ENCODE peak calls at places on chromosome 1, in seven cellular contexts. P is esophagus muscularis mucosa, G is A549, A is HepG2, N is transverse colon, V is HCT116, H is IMR-90. X is an unnamed sample.

GRCh38 chr1:203038217-203038741 is 12.0 kb downstream of the PPFIA4 start:
- DNase-seq in P (no peak), G (peak; percentile 45), A (no peak), N (peak; percentile 18), V (no peak), H (peak; percentile 78), X (peak; percentile 65)

GRCh38 chr1:229221106-229222019 is 49.5 kb upstream of the RAB4A start:
- DNase-seq in P (no peak), G (peak; percentile 53), A (peak; percentile 98), N (peak; percentile 59), V (no peak), H (peak; percentile 36), X (peak; percentile 83)

GRCh38 chr1:187763976-187764375 is 935.2 kb downstream of the PLA2G4A start:
- DNase-seq in P (no peak), G (no peak), A (no peak), N (no peak), V (no peak), H (peak; percentile 15), X (no peak)

GRCh38 chr1:18926315-18927081 is 24.1 kb upstream of the ALDH4A1 start:
- DNase-seq in P (no peak), G (peak; percentile 84), A (no peak), N (peak; percentile 70), V (peak; percentile 93), H (peak; percentile 96), X (no peak)

GRCh38 chr1:72037745-72038343 is 244.5 kb downstream of the NEGR1 start:
- DNase-seq in P (no peak), G (no peak), A (peak; percentile 25), N (peak; percentile 32), V (peak; percentile 4), H (peak; percentile 49), X (peak; percentile 43)

GRCh38 chr1:225875044-225875822 is 6.9 kb downstream of the TMEM63A start:
- DNase-seq in P (no peak), G (no peak), A (no peak), N (peak; percentile 78), V (peak; percentile 82), H (no peak), X (peak; percentile 75)

GRCh38 chr1:2355408-2356261 is 35.7 kb downstream of the MORN1 start:
- DNase-seq in P (no peak), G (no peak), A (no peak), N (no peak), V (no peak), H (no peak), X (no peak)

GRCh38 chr1:186113454-186113853 is 261.6 kb downstream of the TPR start:
- DNase-seq in P (no peak), G (no peak), A (no peak), N (no peak), V (no peak), H (no peak), X (no peak)

GRCh38 chr1:209672705-209673630 is 2.2 kb upstream of the G0S2 start:
- DNase-seq in P (no peak), G (no peak), A (no peak), N (no peak), V (no peak), H (no peak), X (no peak)

GRCh38 chr1:39129514-39129913 is 75.0 kb upstream of the MACF1 start:
- DNase-seq in P (no peak), G (no peak), A (no peak), N (no peak), V (no peak), H (peak; percentile 58), X (no peak)
- TF ChIP-seq CTCF in P (peak; percentile 47), G (peak; percentile 38), A (peak; percentile 20), N (no peak), V (peak; percentile 30), H (peak; percentile 53), X (no peak)

DNA sequence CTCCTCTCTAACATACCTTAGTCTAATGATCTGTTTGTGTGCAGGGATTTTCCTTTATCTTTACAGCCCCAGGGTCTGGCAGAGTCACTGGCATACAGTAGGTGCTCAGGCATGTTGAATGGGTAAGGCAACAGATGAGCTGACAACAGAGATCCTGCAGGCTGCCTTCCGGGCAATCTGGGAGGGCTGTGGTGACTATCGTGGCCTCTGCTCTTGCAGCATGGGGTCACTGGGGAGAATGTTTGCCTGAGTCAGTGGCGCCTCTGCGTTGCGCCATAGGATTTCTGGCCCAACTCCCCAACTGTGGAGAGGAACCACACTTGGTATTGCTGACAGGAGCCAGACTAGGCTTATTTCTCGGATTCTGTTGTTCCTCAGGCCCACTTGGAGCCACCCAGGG is 93.8 kb downstream of the LAMC2 start:
- DNase-seq in P (no peak), G (no peak), A (peak; percentile 9), N (peak; percentile 32), V (no peak), H (peak; percentile 88), X (no peak)
- TF ChIP-seq POLR2A in P (no peak), G (no peak), A (no peak), N (no peak), V (no peak), H (no peak), X (no peak)

DNA sequence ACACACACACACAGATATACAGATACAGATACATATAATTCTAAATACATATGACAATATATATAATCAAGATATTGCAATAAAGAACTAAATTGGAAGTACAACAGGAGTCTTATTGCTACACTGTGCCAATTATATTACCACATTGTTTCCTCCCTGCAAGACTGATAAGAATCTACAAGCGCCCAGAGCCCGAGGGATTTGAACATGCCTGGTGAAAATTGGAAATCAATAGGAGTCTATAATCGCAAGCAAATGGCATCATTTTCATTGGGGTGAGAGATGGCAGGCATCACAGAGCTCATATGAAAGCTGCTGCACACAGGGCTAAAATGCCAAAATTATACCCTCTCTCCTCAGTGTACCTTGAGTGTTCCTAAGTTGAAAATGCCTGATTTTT is 152.9 kb upstream of the PTBP2 start:
- DNase-seq in P (no peak), G (no peak), A (no peak), N (no peak), V (no peak), H (no peak), X (no peak)
- TF ChIP-seq CTCF in P (no peak), G (no peak), A (no peak), N (no peak), V (no peak), H (no peak), X (no peak)

DNA sequence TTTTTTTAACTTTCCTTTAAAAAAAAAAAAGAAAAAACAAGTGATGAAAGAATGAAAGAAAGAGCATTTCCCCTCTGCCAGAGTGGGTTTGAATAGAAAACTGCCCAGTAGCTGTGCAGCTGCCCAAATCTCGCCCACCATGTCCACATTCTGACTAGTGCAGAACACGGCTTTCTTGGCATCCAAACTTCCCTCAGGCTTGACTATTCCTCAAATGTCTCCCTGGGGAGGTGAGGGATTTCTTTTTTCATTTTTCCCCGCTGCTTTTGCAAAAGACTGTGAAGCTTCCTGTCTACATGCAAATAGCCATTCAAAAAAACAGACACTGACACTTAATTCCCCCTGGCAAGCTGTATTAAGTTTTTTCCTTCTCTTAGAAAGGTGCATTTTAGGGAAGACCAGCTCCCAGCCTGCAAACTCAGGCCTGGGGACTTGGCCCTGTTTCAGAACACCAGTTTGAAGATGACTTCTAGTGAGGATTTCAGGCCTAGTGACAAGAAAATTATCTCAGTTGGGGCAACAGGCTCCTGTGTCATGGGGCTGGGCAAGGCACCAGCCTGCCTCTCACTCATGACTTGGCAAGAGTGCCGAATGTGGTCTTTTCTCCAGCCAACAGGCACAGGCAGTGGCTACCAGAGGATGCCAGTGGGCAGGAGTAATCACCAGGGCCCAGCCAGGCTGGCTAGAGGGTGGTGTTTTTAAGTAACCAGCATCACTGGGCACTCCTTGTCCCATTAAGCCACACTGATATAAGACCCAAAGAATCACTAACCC is 178.1 kb upstream of the NFIA start:
- DNase-seq in P (peak; percentile 90), G (no peak), A (no peak), N (no peak), V (no peak), H (no peak), X (no peak)
- TF ChIP-seq POLR2A in P (no peak), G (no peak), A (no peak), N (no peak), V (no peak), H (no peak), X (no peak)

DNA sequence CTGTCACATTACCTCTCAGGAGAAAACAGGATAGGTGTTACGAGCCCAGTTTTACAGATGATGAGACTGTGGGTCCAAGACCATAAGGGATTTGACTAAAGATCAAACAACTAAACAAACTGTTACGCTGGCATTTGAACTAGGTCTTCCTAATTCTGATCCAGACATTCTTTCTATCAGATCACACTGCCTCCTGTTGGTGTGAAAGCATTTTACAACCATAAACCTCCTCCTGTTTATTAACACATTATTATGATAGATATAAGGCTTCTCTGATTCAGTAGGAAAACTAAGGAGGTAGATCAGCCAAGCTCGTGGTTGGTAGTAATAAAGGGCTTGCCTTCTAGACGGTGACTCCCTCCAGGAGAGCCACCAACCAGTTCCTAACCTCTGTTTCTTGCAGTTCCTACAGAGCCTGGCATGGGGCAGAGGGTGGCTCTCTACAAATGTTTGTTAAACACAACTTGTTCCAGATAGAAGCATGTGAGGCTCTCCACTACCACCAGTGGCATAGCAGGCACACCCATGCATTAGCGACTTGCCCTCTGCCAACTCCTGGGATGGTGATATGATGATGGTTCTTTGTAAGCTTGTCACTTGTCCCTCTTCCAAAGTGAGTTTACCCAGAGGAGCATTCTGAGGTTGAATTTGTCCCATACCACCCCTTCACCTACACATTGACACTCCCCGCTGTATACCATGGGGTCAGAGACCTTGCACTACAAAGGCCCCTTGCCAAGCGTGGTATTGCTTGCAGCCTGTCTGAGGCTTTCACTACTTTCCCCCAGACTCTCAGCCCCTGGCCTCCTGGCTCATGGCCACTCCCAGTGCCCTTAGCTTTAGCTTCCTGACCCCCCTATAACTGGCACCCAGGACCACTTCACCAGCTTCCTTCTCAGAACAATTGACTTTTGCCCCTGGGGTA is 96.4 kb upstream of the HOOK1 start:
- DNase-seq in P (no peak), G (no peak), A (peak; percentile 28), N (no peak), V (peak; percentile 42), H (no peak), X (no peak)
- TF ChIP-seq CTCF in P (peak; percentile 43), G (peak; percentile 13), A (peak; percentile 45), N (peak; percentile 32), V (peak; percentile 47), H (peak; percentile 30), X (no peak)

X was measured in body of pancreas.